ENCODE peak calls at places on chromosomes 5 and 9, in nine cellular contexts. V is body of pancreas, J is A549, S is HCT116, N is Peyer's patch, Y is adrenal gland, I is breast epithelium, X is uterus, P is gastrocnemius medialis. U is an unnamed sample.

GRCh38 chr5:132812949-132813598 is at the start of gene SOWAHA:
- DNase-seq in N (peak; percentile 85), P (no peak), I (no peak), S (no peak), Y (no peak), J (peak; percentile 41), X (no peak), V (peak; percentile 59), U (no peak)

GRCh38 chr5:157855404-157855994 is 3.4 kb downstream of the CLINT1 start:
- DNase-seq in X (peak; percentile 50), S (peak; percentile 51), N (no peak), P (peak; percentile 24), V (peak; percentile 53), Y (peak; percentile 41), I (no peak), J (peak; percentile 68), U (peak; percentile 59)

GRCh38 chr5:1021136-1021968 is 12.8 kb downstream of the NKD2 start:
- DNase-seq in S (no peak), V (no peak), J (no peak), I (no peak), Y (no peak), X (no peak), P (no peak), N (no peak), U (no peak)

GRCh38 chr5:28779161-28779754 is 1740.9 kb upstream of the CDH9 start:
- DNase-seq in J (peak; percentile 5), N (no peak), Y (no peak), S (no peak), I (no peak), V (no peak), P (no peak), X (no peak), U (no peak)

GRCh38 chr9:131420913-131421312 is 27.0 kb downstream of the PRRC2B start:
- DNase-seq in Y (no peak), V (no peak), J (no peak), P (no peak), X (no peak), I (peak; percentile 53), S (no peak), N (no peak), U (no peak)

GRCh38 chr9:109168170-109168569 is 1.1 kb upstream of the FRRS1L start:
- DNase-seq in V (no peak), I (no peak), Y (no peak), S (no peak), J (no peak), N (no peak), P (no peak), X (no peak), U (no peak)

GRCh38 chr5:76688836-76689235 is 27.1 kb upstream of the F2R start:
- DNase-seq in X (no peak), N (no peak), S (no peak), J (no peak), V (no peak), Y (no peak), P (no peak), I (no peak), U (no peak)

GRCh38 chr5:72543365-72543764 is 36.2 kb upstream of the ZNF366 start:
- DNase-seq in N (no peak), X (no peak), P (no peak), I (no peak), V (no peak), J (no peak), Y (no peak), S (no peak), U (no peak)

GRCh38 chr5:72187388-72188070 is 80.3 kb downstream of the MAP1B start:
- DNase-seq in N (no peak), Y (no peak), J (no peak), P (no peak), S (no peak), V (no peak), X (no peak), I (no peak), U (no peak)

GRCh38 chr5:57658009-57658408 is 175.4 kb upstream of the ACTBL2 start:
- DNase-seq in J (no peak), N (no peak), P (no peak), Y (no peak), V (no peak), S (no peak), X (no peak), I (no peak), U (no peak)

GRCh38 chr5:125746936-125747335 is 676.3 kb upstream of the GRAMD2B start:
- DNase-seq in Y (no peak), P (no peak), V (no peak), S (no peak), I (no peak), J (no peak), X (no peak), N (no peak), U (no peak)

GRCh38 chr5:36502608-36503007 is 103.8 kb upstream of the SLC1A3 start:
- DNase-seq in N (no peak), V (no peak), J (no peak), X (no peak), Y (no peak), I (peak; percentile 21), P (no peak), S (no peak), U (no peak)

GRCh38 chr9:94901019-94901363 is 174.5 kb downstream of the AOPEP start:
- DNase-seq in X (no peak), S (no peak), N (no peak), P (no peak), Y (no peak), J (no peak), V (no peak), I (no peak), U (no peak)

GRCh38 chr5:109485030-109485429 is 75.3 kb upstream of the PJA2 start:
- DNase-seq in X (peak; percentile 34), S (no peak), I (peak; percentile 45), V (peak; percentile 65), P (peak; percentile 44), N (peak; percentile 71), J (no peak), Y (peak; percentile 63), U (peak; percentile 48)

GRCh38 chr5:57176350-57176857 is 2.5 kb downstream of the GPBP1 start:
- DNase-seq in Y (no peak), X (no peak), S (no peak), P (no peak), I (no peak), N (no peak), J (no peak), V (no peak), U (no peak)

GRCh38 chr5:135615171-135615570 is 36.4 kb upstream of the CXCL14 start:
- DNase-seq in N (no peak), P (no peak), V (no peak), I (no peak), S (no peak), Y (no peak), X (no peak), J (no peak), U (no peak)

GRCh38 chr5:135609981-135610380 is 31.2 kb upstream of the CXCL14 start:
- DNase-seq in V (no peak), J (no peak), X (no peak), S (no peak), N (no peak), P (no peak), I (peak; percentile 15), Y (no peak), U (no peak)

DNA sequence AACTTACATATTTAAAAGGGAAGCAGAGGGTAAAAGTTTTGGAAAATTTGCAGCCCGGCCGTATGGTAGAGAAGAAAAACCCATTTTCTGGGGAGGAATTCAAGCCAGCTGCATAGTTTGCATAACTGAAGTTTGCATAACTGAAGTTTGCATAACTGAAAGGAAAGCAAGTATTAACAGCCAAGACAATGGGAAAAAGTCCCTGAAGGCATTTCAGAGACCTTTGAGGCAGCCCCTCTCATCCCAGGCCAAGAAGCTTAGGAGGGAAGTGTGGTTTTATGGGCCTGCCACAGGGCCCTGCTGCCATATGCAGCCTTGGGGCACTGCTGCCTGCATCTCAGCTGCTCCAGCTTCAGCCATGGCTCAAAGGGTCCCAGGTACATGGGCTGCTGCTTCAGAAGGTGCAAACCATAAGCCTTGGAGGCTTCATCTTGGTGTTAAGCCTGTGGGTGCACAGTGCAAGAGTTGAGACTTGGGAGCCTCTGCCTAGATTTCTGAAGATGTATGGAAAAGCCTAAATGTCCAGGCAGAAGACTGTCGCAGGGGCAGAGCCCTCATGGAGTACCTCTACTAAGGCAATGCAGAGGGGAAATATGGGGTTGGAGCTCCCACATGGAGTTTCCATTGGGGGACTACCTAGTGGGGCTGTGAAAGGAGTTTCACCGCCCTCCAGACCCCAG is 36.9 kb upstream of the CXCL14 start:
- DNase-seq in N (no peak), S (no peak), P (no peak), J (no peak), V (no peak), I (no peak), Y (no peak), X (no peak), U (no peak)
- H3K9me3 ChIP-seq in N (no peaks in the 10 kb centered on the region), S (no peaks in the 10 kb centered on the region), P (no peaks in the 10 kb centered on the region), J (peaks cover 16% of the 10 kb centered on the region), V (peaks cover 15% of the 10 kb centered on the region), I (peaks cover 16% of the 10 kb centered on the region), Y (peaks cover 5% of the 10 kb centered on the region), X (peaks cover 7% of the 10 kb centered on the region), U (peaks cover 15% of the 10 kb centered on the region)

GRCh38 chr5:127072861-127073846 is at the start of gene C5orf63:
- DNase-seq in S (peak; percentile 8), P (peak; percentile 68), Y (peak; percentile 56), I (no peak), V (peak; percentile 67), X (peak; percentile 40), J (peak; percentile 61), N (peak; percentile 79), U (peak; percentile 67)
- TF ChIP-seq POLR2A in S (peak; percentile 54), P (peak; percentile 33), Y (no peak), I (no peak), V (peak; percentile 13), X (peak; percentile 14), J (peak; percentile 74), N (peak; percentile 24), U (no peak)

DNA sequence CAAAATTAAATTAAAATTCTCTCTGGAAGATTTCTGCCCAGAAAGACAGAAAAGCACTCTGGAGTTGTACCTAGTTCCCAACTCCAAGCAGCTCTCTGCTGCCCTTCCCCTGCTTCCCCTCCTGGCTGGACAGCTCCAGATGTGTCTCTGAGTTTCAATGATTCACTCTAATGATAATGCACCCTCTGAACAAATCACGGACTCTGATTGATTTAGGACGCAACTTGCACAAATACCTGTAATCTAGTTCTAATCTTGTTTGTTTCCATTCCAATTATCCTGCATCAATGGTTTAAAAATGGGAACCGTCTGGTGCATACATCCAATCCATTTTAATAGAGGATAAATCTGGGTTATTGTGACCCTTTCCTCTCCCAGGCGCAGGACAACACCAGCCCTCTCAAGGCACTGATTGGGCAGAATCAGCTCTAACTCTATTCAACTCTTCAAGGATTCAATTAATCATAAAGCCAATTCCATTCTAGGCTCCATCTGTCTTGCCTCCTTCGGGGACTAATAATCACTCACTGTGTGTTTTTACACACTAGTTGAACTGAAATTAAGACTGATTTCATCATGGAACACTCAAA is 111.1 kb upstream of the LRRTM2 start:
- DNase-seq in N (no peak), V (no peak), S (no peak), Y (no peak), X (no peak), J (no peak), P (no peak), I (no peak), U (no peak)
- H3K9me3 ChIP-seq in N (no peaks in the 10 kb centered on the region), V (no peaks in the 10 kb centered on the region), S (no peaks in the 10 kb centered on the region), Y (no peaks in the 10 kb centered on the region), X (no peaks in the 10 kb centered on the region), J (no peaks in the 10 kb centered on the region), P (no peaks in the 10 kb centered on the region), I (no peaks in the 10 kb centered on the region), U (no peaks in the 10 kb centered on the region)

DNA sequence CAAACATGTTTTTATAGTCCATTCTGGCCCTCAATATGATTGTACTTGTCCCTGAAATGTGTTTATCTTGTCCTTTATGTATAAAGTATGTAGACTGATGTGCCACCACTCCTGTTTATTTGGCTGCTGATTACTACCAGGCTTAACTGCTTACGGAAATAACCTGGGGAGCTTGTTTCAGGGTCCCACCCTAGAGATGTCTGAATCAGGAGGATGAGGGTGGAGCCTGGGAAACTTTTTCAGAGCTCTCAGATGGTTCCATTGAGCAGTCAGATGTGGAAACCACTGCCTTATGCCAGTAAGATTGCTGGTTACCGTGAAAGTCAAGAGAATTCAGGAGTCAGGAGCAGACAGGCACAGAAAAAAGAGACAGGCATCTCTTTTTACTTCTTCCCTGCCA is 19.2 kb downstream of the SLC23A1 start:
- DNase-seq in V (no peak), P (no peak), S (no peak), X (no peak), Y (no peak), I (peak; percentile 2), N (no peak), J (no peak), U (no peak)
- TF ChIP-seq POLR2A in V (no peak), P (no peak), S (no peak), X (no peak), Y (no peak), I (no peak), N (no peak), J (no peak), U (no peak)

U was measured in heart left ventricle.